ENCODE peak calls at places on chromosome 21, in ten cellular contexts. U, P, Q, W, R, E, S, N, J and A are unnamed samples.
A peak's percentile ranks its signal among the peaks of the same experiment; 100 is the strongest.

GRCh38 chr21:41927727-41928409 is 25.9 kb downstream of the C2CD2 start:
- DNase-seq in W (no peak), E (no peak), J (no peak), N (no peak), P (no peak), R (no peak), S (no peak), U (no peak), Q (no peak), A (peak; percentile 26)

GRCh38 chr21:32572574-32573420 is 12.5 kb downstream of the TCP10L start:
- DNase-seq in U (no peak), E (no peak), J (no peak), S (peak; percentile 72), W (no peak), P (no peak), R (no peak), N (no peak), Q (no peak), A (no peak)

GRCh38 chr21:22490044-22490443 is 1491.8 kb downstream of the NCAM2 start:
- DNase-seq in N (no peak), Q (no peak), P (no peak), E (no peak), J (no peak), S (no peak), R (no peak), U (no peak), W (no peak), A (no peak)

GRCh38 chr21:29678616-29679015 is 261.2 kb downstream of the GRIK1 start:
- DNase-seq in R (no peak), Q (no peak), S (no peak), J (no peak), U (no peak), W (no peak), N (no peak), E (no peak), P (no peak), A (no peak)

GRCh38 chr21:42461185-42461520 is 34.9 kb downstream of the RSPH1 start:
- DNase-seq in W (no peak), P (no peak), R (no peak), J (no peak), U (no peak), N (no peak), Q (no peak), E (no peak), S (peak; percentile 63), A (no peak)

GRCh38 chr21:28871388-28872015 is 121.2 kb downstream of the LTN1 start:
- DNase-seq in W (no peak), Q (no peak), N (no peak), U (no peak), P (no peak), J (no peak), E (no peak), R (no peak), S (peak; percentile 36), A (no peak)

GRCh38 chr21:32674038-32674437 is 53.8 kb downstream of the SYNJ1 start:
- DNase-seq in P (no peak), R (no peak), N (no peak), U (no peak), E (no peak), W (no peak), J (no peak), S (no peak), Q (no peak), A (no peak)

GRCh38 chr21:25582888-25583287 is 24.4 kb downstream of the MRPL39 start:
- DNase-seq in E (no peak), P (no peak), R (no peak), J (no peak), S (no peak), N (no peak), W (no peak), U (no peak), Q (no peak), A (no peak)

GRCh38 chr21:15275615-15276228 is 210.9 kb upstream of the NRIP1 start:
- DNase-seq in P (no peak), U (no peak), J (no peak), R (no peak), Q (no peak), N (no peak), E (no peak), S (no peak), W (no peak), A (no peak)

GRCh38 chr21:38156200-38156599 is 100.6 kb upstream of the KCNJ15 start:
- DNase-seq in W (no peak), U (no peak), J (no peak), Q (no peak), R (no peak), S (no peak), E (no peak), P (no peak), N (no peak), A (no peak)

GRCh38 chr21:45325206-45326168 is 37.8 kb upstream of the POFUT2 start:
- DNase-seq in J (no peak), S (no peak), E (no peak), R (no peak), N (no peak), W (peak; percentile 31), P (no peak), Q (no peak), U (no peak), A (no peak)

GRCh38 chr21:44434936-44435635 is 20.2 kb upstream of the LRRC3 start:
- DNase-seq in P (no peak), N (no peak), R (no peak), S (no peak), Q (no peak), W (no peak), E (no peak), J (no peak), U (no peak), A (no peak)

GRCh38 chr21:45602106-45602505 is 41.4 kb upstream of the PCBP3 start:
- DNase-seq in J (no peak), R (no peak), S (no peak), E (no peak), N (no peak), W (no peak), U (no peak), Q (no peak), P (no peak), A (no peak)

GRCh38 chr21:26437326-26438009 is 135.6 kb downstream of the CYYR1 start:
- DNase-seq in E (no peak), Q (no peak), P (no peak), J (no peak), R (peak; percentile 24), N (no peak), W (no peak), U (no peak), S (no peak), A (no peak)

GRCh38 chr21:25080706-25081495 is 526.4 kb downstream of the MRPL39 start:
- DNase-seq in W (no peak), P (no peak), Q (no peak), J (no peak), S (no peak), N (no peak), U (no peak), R (no peak), E (no peak), A (no peak)